ENCODE peak calls at places on chromosomes 12 and 14, in nine cellular contexts. Y is GM06990, L is IMR-90, A is endothelial cell, E is fibroblast of mammary gland, X is activated B cell treated with CpG ODN at 0.5 μM for 24 hours, U is lower leg skin, R is choroid plexus epithelial cell, Z is cardiac muscle cell. N is an unnamed sample.

GRCh38 chr14:100836961-100837811 is 11.3 kb downstream of the MEG3 start:
- DNase-seq in Y (no peak), L (no peak), A (no peak), E (no peak), X (no peak), U (no peak), R (no peak), Z (no peak), N (no peak)

GRCh38 chr12:111034148-111034910 is 114.0 kb upstream of the MYL2 start:
- DNase-seq in Y (peak; percentile 37), L (no peak), A (peak; percentile 29), E (no peak), X (no peak), U (no peak), R (no peak), Z (no peak), N (no peak)

GRCh38 chr12:91106283-91106682 is 5.0 kb downstream of the LUM start:
- DNase-seq in Y (no peak), L (no peak), A (no peak), E (no peak), X (no peak), U (no peak), R (no peak), Z (no peak), N (no peak)

GRCh38 chr12:91766454-91766853 is 379.2 kb downstream of the BTG1 start:
- DNase-seq in Y (no peak), L (no peak), A (no peak), E (no peak), X (no peak), U (no peak), R (no peak), Z (no peak), N (no peak)

GRCh38 chr14:105582639-105583038 is 56.3 kb downstream of the TMEM121 start:
- DNase-seq in Y (peak; percentile 59), L (peak; percentile 15), A (no peak), E (no peak), X (peak; percentile 14), U (no peak), R (no peak), Z (no peak), N (peak; percentile 1)

GRCh38 chr12:110073049-110073831 is 24.9 kb upstream of the C12orf76 start:
- DNase-seq in Y (peak; percentile 24), L (no peak), A (no peak), E (peak; percentile 30), X (no peak), U (peak; percentile 25), R (no peak), Z (no peak), N (no peak)

GRCh38 chr12:54704187-54704586 is 56.0 kb upstream of the DCD start:
- DNase-seq in Y (no peak), L (no peak), A (no peak), E (no peak), X (no peak), U (no peak), R (no peak), Z (no peak), N (no peak)

GRCh38 chr14:50820786-50821185 is 10.2 kb downstream of the NIN start:
- DNase-seq in Y (no peak), L (no peak), A (no peak), E (no peak), X (no peak), U (no peak), R (no peak), Z (no peak), N (no peak)

GRCh38 chr12:71007736-71008449 is 87.4 kb upstream of the PTPRR start:
- DNase-seq in Y (no peak), L (no peak), A (no peak), E (peak; percentile 68), X (no peak), U (no peak), R (no peak), Z (no peak), N (no peak)

GRCh38 chr12:102976609-102977280 is 19.3 kb downstream of the ASCL1 start:
- DNase-seq in Y (no peak), L (no peak), A (no peak), E (no peak), X (no peak), U (no peak), R (no peak), Z (no peak), N (no peak)

GRCh38 chr12:124523071-124523470 is 44.3 kb downstream of the NCOR2 start:
- DNase-seq in Y (no peak), L (no peak), A (no peak), E (no peak), X (no peak), U (no peak), R (no peak), Z (no peak), N (no peak)

GRCh38 chr12:124411291-124411878 is 116.5 kb downstream of the RFLNA start:
- DNase-seq in Y (no peak), L (peak; percentile 96), A (no peak), E (peak; percentile 96), X (no peak), U (peak; percentile 75), R (peak; percentile 83), Z (peak; percentile 95), N (peak; percentile 92)

GRCh38 chr12:124388679-124389536 is 94.0 kb downstream of the RFLNA start:
- DNase-seq in Y (peak; percentile 53), L (peak; percentile 85), A (peak; percentile 61), E (peak; percentile 87), X (peak; percentile 42), U (peak; percentile 84), R (peak; percentile 94), Z (peak; percentile 94), N (peak; percentile 94)

GRCh38 chr12:121894633-121895032 is 6.0 kb downstream of the PSMD9 start:
- DNase-seq in Y (no peak), L (peak; percentile 52), A (no peak), E (peak; percentile 63), X (no peak), U (no peak), R (peak; percentile 83), Z (peak; percentile 54), N (peak; percentile 52)

GRCh38 chr12:45334396-45334795 is 118.5 kb downstream of the ANO6 start:
- DNase-seq in Y (no peak), L (no peak), A (no peak), E (no peak), X (no peak), U (no peak), R (no peak), Z (no peak), N (no peak)

GRCh38 chr12:24991209-24992049 is 42.5 kb upstream of the BCAT1 start:
- DNase-seq in Y (no peak), L (peak; percentile 75), A (no peak), E (peak; percentile 70), X (no peak), U (no peak), R (peak; percentile 84), Z (peak; percentile 66), N (peak; percentile 75)

GRCh38 chr14:50067723-50068495 is 48.5 kb downstream of the VCPKMT start:
- DNase-seq in Y (no peak), L (peak; percentile 81), A (no peak), E (peak; percentile 76), X (no peak), U (no peak), R (peak; percentile 83), Z (peak; percentile 71), N (peak; percentile 89)

GRCh38 chr12:123267991-123268843 is 3.4 kb downstream of the CDK2AP1 start:
- DNase-seq in Y (no peak), L (no peak), A (peak; percentile 17), E (no peak), X (no peak), U (no peak), R (no peak), Z (no peak), N (peak; percentile 25)

GRCh38 chr12:2382391-2383155 is 329.8 kb downstream of the CACNA1C start:
- DNase-seq in Y (no peak), L (peak; percentile 51), A (no peak), E (peak; percentile 67), X (no peak), U (no peak), R (peak; percentile 26), Z (peak; percentile 36), N (no peak)

GRCh38 chr12:101678081-101678480 is 19.4 kb upstream of the CHPT1 start:
- DNase-seq in Y (no peak), L (no peak), A (no peak), E (no peak), X (no peak), U (no peak), R (no peak), Z (no peak), N (no peak)

GRCh38 chr14:92897922-92898599 is 24.9 kb upstream of the CHGA start:
- DNase-seq in Y (no peak), L (no peak), A (no peak), E (peak; percentile 10), X (no peak), U (no peak), R (peak; percentile 13), Z (peak; percentile 3), N (no peak)

GRCh38 chr12:107360033-107360432 is 266.7 kb upstream of the CRY1 start:
- DNase-seq in Y (no peak), L (no peak), A (no peak), E (no peak), X (no peak), U (no peak), R (no peak), Z (no peak), N (no peak)

GRCh38 chr12:9378430-9378835 is 170.2 kb upstream of the PZP start:
- DNase-seq in Y (no peak), L (no peak), A (peak; percentile 54), E (no peak), X (no peak), U (no peak), R (peak; percentile 30), Z (peak; percentile 7), N (no peak)
- TF ChIP-seq CTCF in Y (peak; percentile 46), L (no peak), A (no peak), E (peak; percentile 23), X (no peak), U (no peak), R (peak; percentile 50), Z (peak; percentile 21), N (peak; percentile 26)

DNA sequence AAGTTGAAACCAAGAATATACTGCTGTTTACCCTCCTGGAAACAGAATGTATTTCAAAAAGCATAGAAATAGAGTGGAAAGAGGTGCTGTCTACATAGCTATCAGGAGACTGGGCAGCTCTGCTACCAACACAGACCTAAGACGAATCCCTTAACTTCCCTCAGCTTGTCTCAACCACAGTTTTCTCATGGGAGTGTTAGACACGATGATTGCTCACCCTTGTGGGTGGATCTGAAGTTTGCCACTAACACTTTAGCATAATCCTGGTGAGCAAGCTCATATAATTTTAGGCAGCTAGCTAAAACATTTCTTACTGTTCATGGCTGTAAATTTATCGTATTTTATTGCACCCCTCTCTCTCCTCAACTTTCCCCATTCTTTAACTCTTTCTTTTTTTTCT is 38.5 kb downstream of the C12orf75 start:
- DNase-seq in Y (no peak), L (peak; percentile 84), A (no peak), E (peak; percentile 83), X (no peak), U (no peak), R (peak; percentile 81), Z (peak; percentile 68), N (peak; percentile 66)
- TF ChIP-seq CTCF in Y (no peak), L (peak; percentile 46), A (no peak), E (peak; percentile 30), X (no peak), U (no peak), R (peak; percentile 56), Z (no peak), N (peak; percentile 32)

GRCh38 chr12:120584343-120585149 is 3.3 kb upstream of the POP5 start:
- DNase-seq in Y (peak; percentile 70), L (no peak), A (peak; percentile 48), E (peak; percentile 19), X (peak; percentile 58), U (no peak), R (no peak), Z (peak; percentile 26), N (no peak)
- TF ChIP-seq CTCF in Y (peak; percentile 34), L (peak; percentile 39), A (no peak), E (no peak), X (no peak), U (no peak), R (peak; percentile 33), Z (peak; percentile 31), N (peak; percentile 21)

GRCh38 chr12:131994589-131994988 is 44.8 kb downstream of the EP400 start:
- DNase-seq in Y (no peak), L (no peak), A (no peak), E (no peak), X (no peak), U (no peak), R (no peak), Z (no peak), N (no peak)
- TF ChIP-seq CTCF in Y (no peak), L (no peak), A (no peak), E (no peak), X (no peak), U (no peak), R (no peak), Z (no peak), N (no peak)

N was measured in astrocyte of the spinal cord.